ENCODE peak calls at places on chromosome 21, in ten cellular contexts. C is esophagus muscularis mucosa, V is HCT116, G is sigmoid colon, L is prostate gland, B is transverse colon, Z is breast epithelium, R is stomach, K is endothelial cell of umbilical vein, S is HepG2. F is an unnamed sample. For H3K9me3, the result is how much of the 10 kb centered on the place peaks cover.

GRCh38 chr21:42651515-42652401 is 1.7 kb upstream of the PDE9A start:
- DNase-seq in C (no peak), V (no peak), G (no peak), L (no peak), B (peak), Z (no peak), R (no peak), K (no peak), S (no peak), F (no peak)

GRCh38 chr21:38740131-38740530 is 65.6 kb upstream of the ETS2 start:
- DNase-seq in C (no peak), V (no peak), G (no peak), L (no peak), B (no peak), Z (no peak), R (no peak), K (no peak), S (no peak), F (no peak)

GRCh38 chr21:16770279-16770678 is 742.6 kb upstream of the CXADR start:
- DNase-seq in C (no peak), V (no peak), G (no peak), L (no peak), B (no peak), Z (no peak), R (no peak), K (no peak), S (no peak), F (no peak)

GRCh38 chr21:42939581-42940413 is 14.4 kb upstream of the ERVH48-1 start:
- DNase-seq in C (peak), V (no peak), G (peak), L (peak), B (peak), Z (peak), R (peak), K (peak), S (peak), F (peak)

GRCh38 chr21:23936224-23936623 is 1671.1 kb downstream of the MRPL39 start:
- DNase-seq in C (no peak), V (no peak), G (no peak), L (no peak), B (no peak), Z (no peak), R (no peak), K (peak), S (no peak), F (no peak)

GRCh38 chr21:16535100-16535418 is 805.3 kb downstream of the USP25 start:
- DNase-seq in C (peak), V (no peak), G (peak), L (peak), B (peak), Z (peak), R (peak), K (peak), S (no peak), F (no peak)

GRCh38 chr21:39641827-39642450 is 29.2 kb downstream of the B3GALT5 start:
- DNase-seq in C (no peak), V (no peak), G (no peak), L (no peak), B (no peak), Z (no peak), R (no peak), K (no peak), S (no peak), F (no peak)

GRCh38 chr21:16193758-16194606 is 464.2 kb downstream of the USP25 start:
- DNase-seq in C (no peak), V (no peak), G (peak), L (peak), B (peak), Z (peak), R (peak), K (peak), S (no peak), F (no peak)

GRCh38 chr21:40923361-40923760 is 76.4 kb upstream of the DSCAM start:
- DNase-seq in C (no peak), V (no peak), G (no peak), L (peak), B (no peak), Z (peak), R (no peak), K (no peak), S (no peak), F (peak)

GRCh38 chr21:36325373-36326010 is 5.5 kb downstream of the MORC3 start:
- DNase-seq in C (no peak), V (no peak), G (no peak), L (no peak), B (no peak), Z (no peak), R (no peak), K (no peak), S (peak), F (no peak)

GRCh38 chr21:44425895-44426662 is 29.2 kb upstream of the LRRC3 start:
- DNase-seq in C (no peak), V (no peak), G (peak), L (no peak), B (no peak), Z (no peak), R (no peak), K (no peak), S (no peak), F (no peak)

GRCh38 chr21:43360441-43361126 is 66.3 kb downstream of the SIK1 start:
- DNase-seq in C (no peak), V (no peak), G (no peak), L (no peak), B (no peak), Z (no peak), R (no peak), K (no peak), S (no peak), F (no peak)

GRCh38 chr21:26846036-26846931 is 1.1 kb upstream of the ADAMTS1 start:
- DNase-seq in C (no peak), V (no peak), G (peak), L (peak), B (peak), Z (peak), R (peak), K (peak), S (no peak), F (no peak)

GRCh38 chr21:39077816-39078215 is 105.4 kb downstream of the PSMG1 start:
- DNase-seq in C (no peak), V (no peak), G (no peak), L (peak), B (no peak), Z (no peak), R (no peak), K (no peak), S (no peak), F (no peak)

GRCh38 chr21:43988506-43989230 is 23.4 kb upstream of the TRAPPC10 start:
- DNase-seq in C (no peak), V (no peak), G (no peak), L (no peak), B (no peak), Z (no peak), R (no peak), K (no peak), S (no peak), F (no peak)

GRCh38 chr21:45521241-45521640 is 21.0 kb downstream of the SLC19A1 start:
- DNase-seq in C (no peak), V (no peak), G (no peak), L (no peak), B (no peak), Z (no peak), R (no peak), K (no peak), S (no peak), F (no peak)
- H3K9me3 ChIP-seq in C (under half), V (under half), G (under half), L (under half), B (under half), Z (under half), R (under half), K (under half), S (under half), F (under half)

GRCh38 chr21:31872452-31873274 is at the start of gene HUNK:
- DNase-seq in C (no peak), V (no peak), G (no peak), L (peak), B (peak), Z (peak), R (no peak), K (no peak), S (peak), F (no peak)

GRCh38 chr21:31875424-31876097 is 2.7 kb downstream of the HUNK start:
- DNase-seq in C (no peak), V (no peak), G (no peak), L (no peak), B (no peak), Z (no peak), R (no peak), K (no peak), S (no peak), F (no peak)

GRCh38 chr21:31873275-31873695 is 465 bp downstream of the HUNK start:
- DNase-seq in C (no peak), V (no peak), G (no peak), L (peak), B (peak), Z (no peak), R (no peak), K (no peak), S (no peak), F (no peak)

GRCh38 chr21:31873696-31874599 is 1.1 kb downstream of the HUNK start:
- DNase-seq in C (no peak), V (no peak), G (peak), L (peak), B (peak), Z (no peak), R (peak), K (no peak), S (no peak), F (no peak)

GRCh38 chr21:31874817-31875216 is 2.0 kb downstream of the HUNK start:
- DNase-seq in C (no peak), V (no peak), G (no peak), L (no peak), B (peak), Z (no peak), R (no peak), K (no peak), S (no peak), F (no peak)
- H3K4me3 ChIP-seq in C (peak), V (no peak), G (peak), L (no peak), B (peak), Z (peak), R (peak), K (no peak), S (peak), F (no peak)

GRCh38 chr21:34546556-34546955 is 34.5 kb upstream of the KCNE1 start:
- DNase-seq in C (no peak), V (no peak), G (no peak), L (no peak), B (no peak), Z (no peak), R (no peak), K (peak), S (no peak), F (no peak)

GRCh38 chr21:34548782-34549376 is 36.9 kb upstream of the KCNE1 start:
- DNase-seq in C (no peak), V (no peak), G (no peak), L (no peak), B (no peak), Z (no peak), R (no peak), K (no peak), S (no peak), F (no peak)

GRCh38 chr21:34543017-34543416 is 31.0 kb upstream of the KCNE1 start:
- DNase-seq in C (no peak), V (no peak), G (no peak), L (no peak), B (peak), Z (no peak), R (no peak), K (no peak), S (no peak), F (no peak)

GRCh38 chr21:34544032-34544496 is 32.1 kb upstream of the KCNE1 start:
- DNase-seq in C (no peak), V (peak), G (no peak), L (peak), B (peak), Z (peak), R (peak), K (peak), S (peak), F (peak)

DNA sequence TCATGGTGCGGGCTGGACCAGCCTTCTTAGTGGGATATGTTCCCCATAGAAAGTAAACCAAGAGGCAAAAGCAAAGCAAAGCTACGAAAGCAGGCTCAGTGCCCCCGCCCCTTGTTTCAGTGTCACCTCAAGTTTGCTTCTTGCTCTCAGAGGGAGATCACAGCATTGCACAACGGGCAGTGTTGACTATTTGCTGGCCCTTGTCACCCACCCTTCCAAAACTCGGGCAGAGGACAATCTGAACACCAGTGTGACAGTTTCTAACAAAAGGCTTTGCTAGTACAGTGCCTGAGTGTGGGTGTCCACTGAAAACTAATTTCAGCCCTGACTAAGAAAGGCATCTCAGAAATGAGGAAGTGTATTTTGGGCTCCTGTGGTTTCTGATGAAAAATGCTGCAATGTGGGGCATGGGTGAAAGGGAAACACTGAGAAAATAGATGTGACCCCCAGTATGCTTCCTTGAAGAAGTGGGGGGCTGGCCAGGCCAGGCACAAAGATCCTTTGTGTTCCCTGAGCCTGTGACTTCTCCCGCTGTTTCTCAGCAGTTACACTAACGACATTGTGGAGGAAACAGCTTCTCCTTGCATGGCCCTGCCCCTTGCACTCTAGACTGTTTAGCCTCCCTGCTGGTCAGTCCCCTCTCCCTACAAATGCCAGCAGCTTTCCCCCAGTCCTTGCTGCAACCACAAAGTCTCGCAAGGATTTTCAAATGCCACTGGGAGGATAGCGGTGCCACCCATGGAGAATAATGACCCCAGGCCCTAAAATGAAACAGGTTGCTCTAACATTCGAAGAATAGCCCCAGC is 33.3 kb upstream of the KCNE1 start:
- DNase-seq in C (no peak), V (peak), G (peak), L (no peak), B (peak), Z (peak), R (no peak), K (peak), S (peak), F (no peak)
- TF ChIP-seq POLR2AphosphoS5 in C (peak), V (peak), G (peak), L (no peak), B (no peak), Z (peak), R (peak), K (no peak), S (no peak), F (no peak)

DNA sequence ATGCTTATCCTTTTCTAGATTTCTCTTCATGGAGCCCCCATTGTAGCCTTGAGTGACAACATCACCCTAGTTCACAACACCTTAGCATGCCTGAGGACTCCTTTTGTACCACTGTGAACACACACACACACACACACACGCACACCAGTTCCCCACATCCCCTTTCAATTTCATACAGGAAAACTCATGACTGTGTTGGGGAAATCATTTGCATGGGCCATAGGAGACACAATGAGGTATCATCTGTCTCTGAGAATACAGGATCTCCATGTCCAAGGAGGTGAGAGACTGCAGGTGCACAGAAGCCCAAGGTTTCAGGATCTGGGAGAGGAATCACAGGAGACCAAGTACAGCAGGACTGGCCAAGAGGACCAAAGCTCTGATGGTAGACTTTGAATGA is 119.7 kb downstream of the TPTE start:
- DNase-seq in C (no peak), V (no peak), G (no peak), L (no peak), B (no peak), Z (no peak), R (no peak), K (no peak), S (no peak), F (no peak)
- H3K9me3 ChIP-seq in C (under half), V (half or more), G (under half), L (under half), B (under half), Z (under half), R (under half), K (under half), S (half or more), F (under half)

F was measured in SK-N-MC.